ENCODE peak calls at places on chromosomes 11 and 22, in four cellular contexts. D, M, Z and S are unnamed samples.

GRCh38 chr22:23565288-23565941 is 14.7 kb downstream of the IGLL1 start:
- DNase-seq in D (no peak), M (no peak), Z (peak), S (peak)

GRCh38 chr11:75577198-75577597 is 15.1 kb downstream of the SERPINH1 start:
- DNase-seq in D (no peak), Z (peak), M (no peak), S (peak)

GRCh38 chr11:19673924-19674390 is 38.7 kb upstream of the NAV2 start:
- DNase-seq in Z (peak), D (no peak), M (peak), S (no peak)

GRCh38 chr22:41341990-41342389 is 39.8 kb upstream of the TEF start:
- DNase-seq in Z (no peak), M (no peak), D (peak), S (no peak)

GRCh38 chr11:44427432-44427831 is 117.5 kb upstream of the ALX4 start:
- DNase-seq in D (no peak), Z (peak), M (no peak), S (peak)

GRCh38 chr22:27107824-27108223 is 450.4 kb downstream of the MIAT start:
- DNase-seq in Z (no peak), M (no peak), D (no peak), S (no peak)

GRCh38 chr22:28316014-28316413 is 363.6 kb downstream of the TTC28 start:
- DNase-seq in M (no peak), Z (no peak), D (no peak), S (no peak)

GRCh38 chr11:76148207-76148606 is 58.1 kb downstream of the WNT11 start:
- DNase-seq in M (no peak), D (no peak), Z (no peak), S (peak)

GRCh38 chr11:18115360-18116127 is 9.7 kb upstream of the SAAL1 start:
- DNase-seq in D (peak), M (peak), Z (peak), S (peak)

GRCh38 chr11:23103403-23103802 is 243.1 kb upstream of the CCDC179 start:
- DNase-seq in D (no peak), M (no peak), Z (no peak), S (no peak)

GRCh38 chr22:40541300-40541699 is 95.2 kb downstream of the MRTFA start:
- DNase-seq in Z (no peak), M (no peak), D (no peak), S (no peak)

GRCh38 chr11:102026217-102026616 is 21.0 kb upstream of the CFAP300 start:
- DNase-seq in Z (no peak), M (no peak), D (no peak), S (no peak)

GRCh38 chr22:31103899-31104694 is 3.3 kb downstream of the SELENOM start:
- DNase-seq in Z (no peak), M (no peak), D (no peak), S (no peak)

GRCh38 chr11:59765068-59765770 is 10.0 kb downstream of the STX3 start:
- DNase-seq in Z (no peak), D (no peak), M (no peak), S (no peak)

GRCh38 chr11:44848963-44849350 is 101.7 kb downstream of the TP53I11 start:
- DNase-seq in D (no peak), M (no peak), Z (no peak), S (no peak)

GRCh38 chr11:111777094-111778046 is 11.2 kb upstream of the PPP2R1B start:
- DNase-seq in M (peak), D (no peak), Z (peak), S (peak)

GRCh38 chr11:27945323-27945722 is 162.6 kb downstream of the KIF18A start:
- DNase-seq in M (no peak), D (no peak), Z (no peak), S (no peak)

GRCh38 chr11:128903248-128904041 is 12.3 kb downstream of the KCNJ5 start:
- DNase-seq in Z (no peak), M (no peak), D (no peak), S (no peak)

GRCh38 chr11:107821199-107821926 is 37.2 kb downstream of the SLC35F2 start:
- DNase-seq in D (no peak), Z (no peak), M (no peak), S (no peak)

GRCh38 chr11:5362017-5362625 is 10.8 kb downstream of the OR51B6 start:
- DNase-seq in D (no peak), Z (no peak), M (no peak), S (no peak)

GRCh38 chr11:61401558-61401957 is 9.2 kb downstream of the TMEM216 start:
- DNase-seq in D (no peak), M (no peak), Z (no peak), S (no peak)

GRCh38 chr11:33642461-33643166 is 58.0 kb downstream of the C11orf91 start:
- DNase-seq in D (no peak), M (no peak), Z (no peak), S (no peak)

GRCh38 chr11:96254087-96254486 is 88.9 kb downstream of the MAML2 start:
- DNase-seq in D (no peak), M (no peak), Z (peak), S (no peak)

GRCh38 chr11:44913502-44913901 is 37.2 kb downstream of the TP53I11 start:
- DNase-seq in D (no peak), M (no peak), Z (no peak), S (no peak)

GRCh38 chr11:65589444-65590239 is 6.0 kb downstream of the KCNK7 start:
- DNase-seq in Z (no peak), D (peak), M (no peak), S (peak)

GRCh38 chr11:44244649-44245308 is 65.2 kb downstream of the ALX4 start:
- DNase-seq in D (no peak), Z (no peak), M (no peak), S (no peak)

GRCh38 chr11:19349340-19350025 is 108.7 kb upstream of the E2F8 start:
- DNase-seq in D (no peak), Z (no peak), M (no peak), S (no peak)

GRCh38 chr11:25860677-25861445 is 471.1 kb upstream of the ANO3 start:
- DNase-seq in D (no peak), M (no peak), Z (peak), S (no peak)

GRCh38 chr11:72658989-72659640 is 15.1 kb downstream of the PDE2A start:
- DNase-seq in D (no peak), M (no peak), Z (no peak), S (no peak)

GRCh38 chr11:86099727-86100320 is 30.9 kb upstream of the PICALM start:
- DNase-seq in Z (no peak), D (no peak), M (no peak), S (peak)